ENCODE peak calls at places on chromosomes 7 and 10, in ten cellular contexts. One of them, this sample, is unnamed.

GRCh38 chr7:151373599-151373998 is 32.0 kb downstream of the NUB1 start:
- DNase-seq in gastrocnemius medialis: no peak
- DNase-seq in cardiac muscle cell: no peak
- DNase-seq in fibroblast of villous mesenchyme: no peak
- DNase-seq in colonic mucosa: no peak
- DNase-seq in CD8-positive, alpha-beta T cell: no peak
- DNase-seq in tibial nerve: no peak
- DNase-seq in suprapubic skin: peak
- DNase-seq in IMR-90: no peak
- DNase-seq in fibroblast of mammary gland: no peak
- DNase-seq in this sample: no peak

GRCh38 chr7:100901921-100902332 is 6.2 kb upstream of the ACHE start:
- DNase-seq in gastrocnemius medialis: no peak
- DNase-seq in cardiac muscle cell: no peak
- DNase-seq in fibroblast of villous mesenchyme: no peak
- DNase-seq in colonic mucosa: peak
- DNase-seq in CD8-positive, alpha-beta T cell: no peak
- DNase-seq in tibial nerve: no peak
- DNase-seq in suprapubic skin: no peak
- DNase-seq in IMR-90: no peak
- DNase-seq in fibroblast of mammary gland: no peak
- DNase-seq in this sample: no peak

GRCh38 chr10:49418328-49418727 is 22.4 kb upstream of the DRGX start:
- DNase-seq in gastrocnemius medialis: no peak
- DNase-seq in cardiac muscle cell: no peak
- DNase-seq in fibroblast of villous mesenchyme: no peak
- DNase-seq in colonic mucosa: no peak
- DNase-seq in CD8-positive, alpha-beta T cell: no peak
- DNase-seq in tibial nerve: no peak
- DNase-seq in suprapubic skin: no peak
- DNase-seq in IMR-90: no peak
- DNase-seq in fibroblast of mammary gland: no peak
- DNase-seq in this sample: no peak

GRCh38 chr10:71687480-71687879 is 32.1 kb downstream of the C10orf105 start:
- DNase-seq in gastrocnemius medialis: no peak
- DNase-seq in cardiac muscle cell: no peak
- DNase-seq in fibroblast of villous mesenchyme: no peak
- DNase-seq in colonic mucosa: no peak
- DNase-seq in CD8-positive, alpha-beta T cell: no peak
- DNase-seq in tibial nerve: no peak
- DNase-seq in suprapubic skin: no peak
- DNase-seq in IMR-90: no peak
- DNase-seq in fibroblast of mammary gland: no peak
- DNase-seq in this sample: no peak

GRCh38 chr10:79310217-79310865 is 36.9 kb upstream of the PPIF start:
- DNase-seq in gastrocnemius medialis: no peak
- DNase-seq in cardiac muscle cell: no peak
- DNase-seq in fibroblast of villous mesenchyme: no peak
- DNase-seq in colonic mucosa: no peak
- DNase-seq in CD8-positive, alpha-beta T cell: no peak
- DNase-seq in tibial nerve: no peak
- DNase-seq in suprapubic skin: no peak
- DNase-seq in IMR-90: no peak
- DNase-seq in fibroblast of mammary gland: no peak
- DNase-seq in this sample: no peak

GRCh38 chr10:124319926-124320391 is 98.8 kb downstream of the OAT start:
- DNase-seq in gastrocnemius medialis: no peak
- DNase-seq in cardiac muscle cell: peak
- DNase-seq in fibroblast of villous mesenchyme: peak
- DNase-seq in colonic mucosa: no peak
- DNase-seq in CD8-positive, alpha-beta T cell: no peak
- DNase-seq in tibial nerve: no peak
- DNase-seq in suprapubic skin: peak
- DNase-seq in IMR-90: no peak
- DNase-seq in fibroblast of mammary gland: no peak
- DNase-seq in this sample: no peak

GRCh38 chr10:15060638-15061037 is 16.9 kb downstream of the OLAH start:
- DNase-seq in gastrocnemius medialis: no peak
- DNase-seq in cardiac muscle cell: no peak
- DNase-seq in fibroblast of villous mesenchyme: no peak
- DNase-seq in colonic mucosa: no peak
- DNase-seq in CD8-positive, alpha-beta T cell: no peak
- DNase-seq in tibial nerve: no peak
- DNase-seq in suprapubic skin: no peak
- DNase-seq in IMR-90: no peak
- DNase-seq in fibroblast of mammary gland: no peak
- DNase-seq in this sample: no peak

GRCh38 chr10:110505130-110505815 is 7.6 kb downstream of the DUSP5 start:
- DNase-seq in gastrocnemius medialis: no peak
- DNase-seq in cardiac muscle cell: no peak
- DNase-seq in fibroblast of villous mesenchyme: no peak
- DNase-seq in colonic mucosa: no peak
- DNase-seq in CD8-positive, alpha-beta T cell: no peak
- DNase-seq in tibial nerve: no peak
- DNase-seq in suprapubic skin: peak
- DNase-seq in IMR-90: no peak
- DNase-seq in fibroblast of mammary gland: peak
- DNase-seq in this sample: no peak

GRCh38 chr10:11835061-11835460 is 11.9 kb downstream of the PROSER2 start:
- DNase-seq in gastrocnemius medialis: no peak
- DNase-seq in cardiac muscle cell: no peak
- DNase-seq in fibroblast of villous mesenchyme: no peak
- DNase-seq in colonic mucosa: no peak
- DNase-seq in CD8-positive, alpha-beta T cell: no peak
- DNase-seq in tibial nerve: no peak
- DNase-seq in suprapubic skin: no peak
- DNase-seq in IMR-90: no peak
- DNase-seq in fibroblast of mammary gland: no peak
- DNase-seq in this sample: no peak

GRCh38 chr7:81111358-81111757 is 192.5 kb upstream of the SEMA3C start:
- DNase-seq in gastrocnemius medialis: no peak
- DNase-seq in cardiac muscle cell: peak
- DNase-seq in fibroblast of villous mesenchyme: peak
- DNase-seq in colonic mucosa: no peak
- DNase-seq in CD8-positive, alpha-beta T cell: no peak
- DNase-seq in tibial nerve: no peak
- DNase-seq in suprapubic skin: no peak
- DNase-seq in IMR-90: peak
- DNase-seq in fibroblast of mammary gland: peak
- DNase-seq in this sample: no peak

GRCh38 chr10:7988985-7989384 is 65.5 kb upstream of the GATA3 start:
- DNase-seq in gastrocnemius medialis: no peak
- DNase-seq in cardiac muscle cell: no peak
- DNase-seq in fibroblast of villous mesenchyme: no peak
- DNase-seq in colonic mucosa: no peak
- DNase-seq in CD8-positive, alpha-beta T cell: no peak
- DNase-seq in tibial nerve: no peak
- DNase-seq in suprapubic skin: no peak
- DNase-seq in IMR-90: no peak
- DNase-seq in fibroblast of mammary gland: no peak
- DNase-seq in this sample: no peak

GRCh38 chr7:19749658-19750057 is 23.8 kb downstream of the TMEM196 start:
- DNase-seq in gastrocnemius medialis: no peak
- DNase-seq in cardiac muscle cell: peak
- DNase-seq in fibroblast of villous mesenchyme: peak
- DNase-seq in colonic mucosa: no peak
- DNase-seq in CD8-positive, alpha-beta T cell: no peak
- DNase-seq in tibial nerve: no peak
- DNase-seq in suprapubic skin: no peak
- DNase-seq in IMR-90: no peak
- DNase-seq in fibroblast of mammary gland: no peak
- DNase-seq in this sample: no peak

GRCh38 chr10:23341004-23341403 is 3.6 kb downstream of the C10orf67 start:
- DNase-seq in gastrocnemius medialis: no peak
- DNase-seq in cardiac muscle cell: no peak
- DNase-seq in fibroblast of villous mesenchyme: no peak
- DNase-seq in colonic mucosa: no peak
- DNase-seq in CD8-positive, alpha-beta T cell: no peak
- DNase-seq in tibial nerve: no peak
- DNase-seq in suprapubic skin: no peak
- DNase-seq in IMR-90: peak
- DNase-seq in fibroblast of mammary gland: peak
- DNase-seq in this sample: no peak

GRCh38 chr7:19161671-19162070 is 16.4 kb upstream of the FERD3L start:
- DNase-seq in gastrocnemius medialis: no peak
- DNase-seq in cardiac muscle cell: peak
- DNase-seq in fibroblast of villous mesenchyme: no peak
- DNase-seq in colonic mucosa: no peak
- DNase-seq in CD8-positive, alpha-beta T cell: no peak
- DNase-seq in tibial nerve: no peak
- DNase-seq in suprapubic skin: no peak
- DNase-seq in IMR-90: peak
- DNase-seq in fibroblast of mammary gland: no peak
- DNase-seq in this sample: no peak

GRCh38 chr10:100129424-100129823 is 47.8 kb upstream of the CPN1 start:
- DNase-seq in gastrocnemius medialis: no peak
- DNase-seq in cardiac muscle cell: no peak
- DNase-seq in fibroblast of villous mesenchyme: no peak
- DNase-seq in colonic mucosa: no peak
- DNase-seq in CD8-positive, alpha-beta T cell: no peak
- DNase-seq in tibial nerve: no peak
- DNase-seq in suprapubic skin: no peak
- DNase-seq in IMR-90: no peak
- DNase-seq in fibroblast of mammary gland: no peak
- DNase-seq in this sample: no peak

GRCh38 chr10:118308664-118309063 is 33.5 kb downstream of the FAM204A start:
- DNase-seq in gastrocnemius medialis: no peak
- DNase-seq in cardiac muscle cell: no peak
- DNase-seq in fibroblast of villous mesenchyme: no peak
- DNase-seq in colonic mucosa: no peak
- DNase-seq in CD8-positive, alpha-beta T cell: no peak
- DNase-seq in tibial nerve: no peak
- DNase-seq in suprapubic skin: no peak
- DNase-seq in IMR-90: no peak
- DNase-seq in fibroblast of mammary gland: no peak
- DNase-seq in this sample: no peak

GRCh38 chr7:74032191-74032490 is 4.2 kb downstream of the ELN start:
- DNase-seq in gastrocnemius medialis: peak
- DNase-seq in cardiac muscle cell: peak
- DNase-seq in fibroblast of villous mesenchyme: peak
- DNase-seq in colonic mucosa: no peak
- DNase-seq in CD8-positive, alpha-beta T cell: no peak
- DNase-seq in tibial nerve: peak
- DNase-seq in suprapubic skin: no peak
- DNase-seq in IMR-90: peak
- DNase-seq in fibroblast of mammary gland: peak
- DNase-seq in this sample: no peak

DNA sequence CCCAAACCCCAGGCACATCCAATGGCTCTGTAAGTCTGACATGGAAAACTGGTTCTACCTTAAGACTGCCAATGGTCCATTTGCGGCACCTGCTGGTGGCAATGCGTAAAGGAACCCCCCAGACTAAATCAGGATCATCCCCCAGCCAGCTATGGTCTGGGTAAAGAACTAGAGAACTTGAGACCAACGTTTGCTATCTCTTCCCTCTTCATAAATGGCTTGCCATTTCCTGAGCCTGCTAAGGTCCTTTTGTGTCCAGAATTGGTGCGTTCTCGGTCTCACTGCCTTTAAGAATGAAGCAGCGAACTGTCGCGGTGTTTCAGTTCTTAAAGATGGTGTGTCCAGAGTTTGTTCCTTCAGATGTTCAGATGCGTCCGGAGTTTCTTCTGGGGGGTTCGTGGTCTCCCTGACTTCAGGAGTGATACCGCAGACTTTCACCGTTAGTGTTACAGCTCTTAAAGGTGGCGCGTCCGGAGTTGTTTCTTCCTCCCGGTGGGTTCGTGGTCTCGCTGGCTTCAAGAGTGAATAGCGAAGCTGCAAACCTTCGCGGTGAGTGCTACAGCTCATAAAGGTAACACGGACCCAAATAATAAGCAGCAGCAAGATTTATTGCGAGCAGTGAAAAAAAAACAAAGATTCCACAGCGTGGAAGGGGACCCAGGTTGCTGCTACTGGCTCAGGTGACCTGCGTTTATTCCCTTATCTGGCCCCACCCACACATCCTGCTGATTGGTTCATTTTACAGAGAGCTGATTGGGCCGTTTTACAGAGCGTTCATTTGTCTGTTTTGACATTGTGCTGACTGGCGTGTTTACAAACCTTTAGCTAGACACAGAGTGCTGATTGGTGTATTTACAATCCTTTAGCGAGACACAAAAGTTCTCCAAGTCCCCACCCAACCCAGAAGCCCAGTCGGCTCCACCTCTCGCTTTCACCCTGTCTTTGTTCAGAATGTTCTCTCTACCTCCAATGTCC is 95.4 kb downstream of the ELMO1 start:
- DNase-seq in gastrocnemius medialis: peak
- DNase-seq in cardiac muscle cell: no peak
- DNase-seq in fibroblast of villous mesenchyme: no peak
- DNase-seq in colonic mucosa: peak
- DNase-seq in CD8-positive, alpha-beta T cell: peak
- DNase-seq in tibial nerve: no peak
- DNase-seq in suprapubic skin: no peak
- DNase-seq in IMR-90: no peak
- DNase-seq in fibroblast of mammary gland: no peak
- DNase-seq in this sample: no peak
- TF ChIP-seq CTCF in gastrocnemius medialis: no peak
- TF ChIP-seq CTCF in cardiac muscle cell: no peak
- TF ChIP-seq CTCF in fibroblast of villous mesenchyme: no peak
- TF ChIP-seq CTCF in colonic mucosa: peak
- TF ChIP-seq CTCF in CD8-positive, alpha-beta T cell: peak
- TF ChIP-seq CTCF in tibial nerve: no peak
- TF ChIP-seq CTCF in suprapubic skin: no peak
- TF ChIP-seq CTCF in IMR-90: no peak
- TF ChIP-seq CTCF in fibroblast of mammary gland: no peak
- TF ChIP-seq CTCF in this sample: peak

GRCh38 chr10:26215534-26215922 is 1.0 kb upstream of the GAD2 start:
- DNase-seq in gastrocnemius medialis: no peak
- DNase-seq in cardiac muscle cell: no peak
- DNase-seq in fibroblast of villous mesenchyme: no peak
- DNase-seq in colonic mucosa: no peak
- DNase-seq in CD8-positive, alpha-beta T cell: no peak
- DNase-seq in tibial nerve: no peak
- DNase-seq in suprapubic skin: no peak
- DNase-seq in IMR-90: no peak
- DNase-seq in fibroblast of mammary gland: no peak
- DNase-seq in this sample: no peak
- H3K4me3 ChIP-seq in gastrocnemius medialis: no peak
- H3K4me3 ChIP-seq in cardiac muscle cell: peak
- H3K4me3 ChIP-seq in fibroblast of villous mesenchyme: no peak
- H3K4me3 ChIP-seq in colonic mucosa: no peak
- H3K4me3 ChIP-seq in CD8-positive, alpha-beta T cell: no peak
- H3K4me3 ChIP-seq in tibial nerve: no peak
- H3K4me3 ChIP-seq in suprapubic skin: peak
- H3K4me3 ChIP-seq in IMR-90: no peak
- H3K4me3 ChIP-seq in fibroblast of mammary gland: no peak
- H3K4me3 ChIP-seq in this sample: no peak

GRCh38 chr7:155009570-155010157 is 6.7 kb upstream of the PAXIP1 start:
- DNase-seq in gastrocnemius medialis: no peak
- DNase-seq in cardiac muscle cell: peak
- DNase-seq in fibroblast of villous mesenchyme: no peak
- DNase-seq in colonic mucosa: no peak
- DNase-seq in CD8-positive, alpha-beta T cell: peak
- DNase-seq in tibial nerve: no peak
- DNase-seq in suprapubic skin: no peak
- DNase-seq in IMR-90: no peak
- DNase-seq in fibroblast of mammary gland: peak
- DNase-seq in this sample: no peak
- TF ChIP-seq CTCF in gastrocnemius medialis: no peak
- TF ChIP-seq CTCF in cardiac muscle cell: peak
- TF ChIP-seq CTCF in fibroblast of villous mesenchyme: peak
- TF ChIP-seq CTCF in colonic mucosa: no peak
- TF ChIP-seq CTCF in CD8-positive, alpha-beta T cell: peak
- TF ChIP-seq CTCF in tibial nerve: no peak
- TF ChIP-seq CTCF in suprapubic skin: no peak
- TF ChIP-seq CTCF in IMR-90: peak
- TF ChIP-seq CTCF in fibroblast of mammary gland: peak
- TF ChIP-seq CTCF in this sample: peak

GRCh38 chr10:129958686-129959543 is 5.2 kb downstream of the EBF3 start:
- DNase-seq in gastrocnemius medialis: no peak
- DNase-seq in cardiac muscle cell: no peak
- DNase-seq in fibroblast of villous mesenchyme: no peak
- DNase-seq in colonic mucosa: no peak
- DNase-seq in CD8-positive, alpha-beta T cell: no peak
- DNase-seq in tibial nerve: no peak
- DNase-seq in suprapubic skin: peak
- DNase-seq in IMR-90: no peak
- DNase-seq in fibroblast of mammary gland: no peak
- DNase-seq in this sample: no peak
- H3K4me3 ChIP-seq in gastrocnemius medialis: peak
- H3K4me3 ChIP-seq in cardiac muscle cell: peak
- H3K4me3 ChIP-seq in fibroblast of villous mesenchyme: no peak
- H3K4me3 ChIP-seq in colonic mucosa: no peak
- H3K4me3 ChIP-seq in CD8-positive, alpha-beta T cell: no peak
- H3K4me3 ChIP-seq in tibial nerve: peak
- H3K4me3 ChIP-seq in suprapubic skin: peak
- H3K4me3 ChIP-seq in IMR-90: no peak
- H3K4me3 ChIP-seq in fibroblast of mammary gland: no peak
- H3K4me3 ChIP-seq in this sample: no peak